ENCODE peak calls at places on chromosomes 3 and 15, in eight cellular contexts. T is fibroblast of mammary gland; G is activated naive CD8-positive, alpha-beta T cell treated with anti-CD3 and anti-CD28 coated beads, Interleukin-2, amount 50 U/mL, for 16 hours; B is HFFc6; Y is activated T-cell treated with anti-CD3 and anti-CD28 coated beads, Interleukin-2, amount 50 U/mL, for 48 hours; U is GM10248; C is endodermal cell; S is GM12891. Z is an unnamed sample.
A peak's percentile ranks its signal among the peaks of the same experiment; 100 is the strongest.

GRCh38 chr3:120572027-120572426 is 24.1 kb upstream of the NDUFB4 start:
- DNase-seq in U (no peak), T (no peak), Y (no peak), B (no peak), G (no peak), C (no peak), S (no peak), Z (no peak)

GRCh38 chr3:129045675-129046036 is 14.9 kb upstream of the GP9 start:
- DNase-seq in C (peak; percentile 58), U (no peak), S (no peak), T (no peak), B (no peak), Y (peak; percentile 74), G (no peak), Z (peak; percentile 37)

GRCh38 chr3:112078125-112079083 is 7.8 kb upstream of the C3orf52 start:
- DNase-seq in S (no peak), C (no peak), U (no peak), T (peak; percentile 13), G (no peak), Y (no peak), B (no peak), Z (no peak)

GRCh38 chr3:140760324-140761075 is 82.6 kb downstream of the TRIM42 start:
- DNase-seq in S (no peak), T (no peak), Y (no peak), C (no peak), B (no peak), U (no peak), G (no peak), Z (no peak)

GRCh38 chr3:148077318-148077923 is 620.3 kb upstream of the AGTR1 start:
- DNase-seq in G (no peak), S (no peak), B (peak; percentile 31), Y (no peak), T (peak; percentile 48), C (no peak), U (no peak), Z (peak; percentile 40)

GRCh38 chr3:114615535-114616064 is 321.8 kb downstream of the TIGIT start:
- DNase-seq in T (no peak), U (no peak), C (no peak), S (no peak), G (no peak), Y (no peak), B (no peak), Z (no peak)

GRCh38 chr3:188861847-188862740 is 309.7 kb upstream of the TPRG1 start:
- DNase-seq in T (peak; percentile 79), B (no peak), U (no peak), G (no peak), Y (no peak), S (no peak), C (no peak), Z (peak; percentile 29)

GRCh38 chr3:177358968-177359600 is 161.8 kb upstream of the TBL1XR1 start:
- DNase-seq in C (peak; percentile 94), S (peak; percentile 25), U (peak; percentile 38), T (no peak), G (no peak), B (no peak), Y (peak; percentile 77), Z (peak; percentile 67)

GRCh38 chr15:44092221-44092620 is 102.8 kb downstream of the FRMD5 start:
- DNase-seq in C (no peak), S (no peak), B (peak; percentile 74), T (peak; percentile 79), U (no peak), Y (no peak), G (no peak), Z (peak; percentile 72)

GRCh38 chr15:96893159-96893906 is 562.8 kb downstream of the NR2F2 start:
- DNase-seq in C (peak; percentile 73), U (no peak), B (peak; percentile 7), G (no peak), Y (no peak), T (peak; percentile 36), S (no peak), Z (peak; percentile 65)

GRCh38 chr3:154112146-154112545 is 9.0 kb upstream of the ARHGEF26 start:
- DNase-seq in T (no peak), B (no peak), U (no peak), S (no peak), G (no peak), C (no peak), Y (no peak), Z (no peak)

GRCh38 chr3:157099337-157100078 is 60.4 kb downstream of the CCNL1 start:
- DNase-seq in S (no peak), G (no peak), Y (no peak), B (no peak), U (no peak), C (no peak), T (no peak), Z (no peak)

GRCh38 chr15:100671858-100672543 is 69.6 kb downstream of the ASB7 start:
- DNase-seq in G (no peak), S (no peak), Y (no peak), T (peak; percentile 68), C (peak; percentile 76), U (peak; percentile 48), B (peak; percentile 44), Z (peak; percentile 77)

GRCh38 chr15:97652700-97653167 is 307.8 kb upstream of the ARRDC4 start:
- DNase-seq in S (no peak), T (no peak), B (no peak), U (no peak), Y (no peak), G (no peak), C (peak; percentile 79), Z (no peak)

GRCh38 chr3:10983219-10983916 is 9.2 kb upstream of the SLC6A1 start:
- DNase-seq in B (peak; percentile 16), G (no peak), C (peak; percentile 90), T (peak; percentile 30), S (peak; percentile 59), Y (no peak), U (peak; percentile 62), Z (peak; percentile 38)

GRCh38 chr3:100913870-100914654 is 79.2 kb downstream of the ABI3BP start:
- DNase-seq in S (no peak), B (no peak), T (peak; percentile 80), C (no peak), G (no peak), Y (no peak), U (no peak), Z (no peak)

GRCh38 chr3:52633786-52634185 is 51.9 kb downstream of the PBRM1 start:
- DNase-seq in U (no peak), S (no peak), B (peak; percentile 22), Y (no peak), T (peak; percentile 24), G (no peak), C (no peak), Z (peak; percentile 5)

GRCh38 chr3:14435175-14436011 is 33.0 kb downstream of the SLC6A6 start:
- DNase-seq in T (no peak), U (no peak), Y (no peak), C (no peak), S (no peak), G (no peak), B (no peak), Z (peak; percentile 53)

GRCh38 chr3:170709046-170709445 is 123.2 kb upstream of the SLC7A14 start:
- DNase-seq in Y (no peak), C (no peak), S (no peak), B (peak; percentile 67), T (peak; percentile 100), G (no peak), U (no peak), Z (peak; percentile 93)

GRCh38 chr3:188641076-188641475 is 487.1 kb downstream of the LPP start:
- DNase-seq in G (no peak), Y (no peak), C (no peak), T (no peak), S (no peak), B (no peak), U (no peak), Z (no peak)

GRCh38 chr3:30933478-30934207 is 39.2 kb upstream of the GADL1 start:
- DNase-seq in Y (no peak), C (no peak), U (no peak), G (no peak), B (no peak), S (no peak), T (no peak), Z (no peak)

GRCh38 chr3:63791974-63792373 is 27.1 kb upstream of the C3orf49 start:
- DNase-seq in U (no peak), B (peak; percentile 65), C (no peak), S (no peak), Y (no peak), T (peak; percentile 80), G (no peak), Z (peak; percentile 50)

GRCh38 chr15:58387130-58387529 is 44.7 kb upstream of the LIPC start:
- DNase-seq in U (no peak), B (peak; percentile 65), Y (no peak), G (no peak), C (no peak), T (peak; percentile 97), S (no peak), Z (peak; percentile 46)

GRCh38 chr3:66472313-66473134 is 28.3 kb downstream of the LRIG1 start:
- DNase-seq in T (peak; percentile 92), U (peak; percentile 53), S (peak; percentile 26), G (no peak), Y (peak; percentile 77), B (peak; percentile 75), C (no peak), Z (peak; percentile 87)

GRCh38 chr3:144142151-144142855 is 170.7 kb downstream of the DIPK2A start:
- DNase-seq in B (no peak), Y (no peak), S (no peak), T (peak; percentile 50), C (no peak), U (no peak), G (no peak), Z (no peak)

GRCh38 chr15:31977812-31978662 is 52.3 kb upstream of the CHRNA7 start:
- DNase-seq in T (peak; percentile 26), G (no peak), Y (peak; percentile 67), S (peak; percentile 45), C (peak; percentile 94), U (peak; percentile 67), B (peak; percentile 2), Z (peak; percentile 42)